ENCODE peak calls at places on chromosome 3, in four cellular contexts. Z, V, N and L are unnamed samples.
A peak's percentile ranks its signal among the peaks of the same experiment; 100 is the strongest.

GRCh38 chr3:18079739-18080138 is 337.3 kb upstream of the TBC1D5 start:
- DNase-seq in Z (no peak), V (no peak), N (no peak), L (no peak)

GRCh38 chr3:128052831-128053419 is 688 bp downstream of the SEC61A1 start:
- DNase-seq in Z (no peak), V (no peak), N (no peak), L (no peak)

GRCh38 chr3:72336821-72337479 is 511.3 kb downstream of the SHQ1 start:
- DNase-seq in Z (peak; percentile 89), V (no peak), N (peak; percentile 95), L (no peak)

GRCh38 chr3:49013113-49013737 is 5.2 kb downstream of the DALRD3 start:
- DNase-seq in Z (no peak), V (no peak), N (no peak), L (no peak)

GRCh38 chr3:152317956-152318355 is 49.2 kb downstream of the MBNL1 start:
- DNase-seq in Z (peak; percentile 45), V (no peak), N (no peak), L (no peak)

GRCh38 chr3:49104052-49104426 is 518 bp downstream of the QARS1 start:
- DNase-seq in Z (no peak), V (no peak), N (no peak), L (no peak)

GRCh38 chr3:45011756-45012441 is 14.2 kb upstream of the CLEC3B start:
- DNase-seq in Z (peak; percentile 95), V (no peak), N (peak; percentile 89), L (no peak)

GRCh38 chr3:104796556-104796955 is 570.2 kb upstream of the ALCAM start:
- DNase-seq in Z (no peak), V (no peak), N (no peak), L (no peak)

GRCh38 chr3:41632705-41633104 is 329.2 kb downstream of the ULK4 start:
- DNase-seq in Z (no peak), V (no peak), N (no peak), L (no peak)

GRCh38 chr3:187015903-187016638 is 85.7 kb downstream of the ST6GAL1 start:
- DNase-seq in Z (no peak), V (no peak), N (no peak), L (no peak)

GRCh38 chr3:123723527-123724168 is 138.8 kb upstream of the HACD2 start:
- DNase-seq in Z (peak; percentile 67), V (peak; percentile 86), N (peak; percentile 79), L (peak; percentile 85)

GRCh38 chr3:158085358-158085757 is 20.9 kb downstream of the SHOX2 start:
- DNase-seq in Z (no peak), V (no peak), N (no peak), L (no peak)

GRCh38 chr3:134473868-134474546 is 11.8 kb downstream of the ANAPC13 start:
- DNase-seq in Z (peak; percentile 55), V (peak; percentile 89), N (peak; percentile 86), L (no peak)

GRCh38 chr3:157174265-157174615 is 14.3 kb upstream of the CCNL1 start:
- DNase-seq in Z (no peak), V (no peak), N (peak; percentile 71), L (no peak)

GRCh38 chr3:170780955-170781354 is 89.0 kb downstream of the RPL22L1 start:
- DNase-seq in Z (peak; percentile 60), V (peak; percentile 23), N (no peak), L (no peak)

GRCh38 chr3:116267139-116267538 is 178.1 kb downstream of the LSAMP start:
- DNase-seq in Z (no peak), V (no peak), N (no peak), L (no peak)

GRCh38 chr3:72993391-72993790 is 3.2 kb upstream of the PPP4R2 start:
- DNase-seq in Z (no peak), V (no peak), N (no peak), L (no peak)